ENCODE peak calls at places on chromosomes 6 and 20, in five cellular contexts. One of them, this sample, is unnamed. For H3K9me3, the result is how much of the 10 kb centered on the place peaks cover.

GRCh38 chr20:11882651-11883050 is 35.0 kb upstream of the BTBD3 start:
- DNase-seq in pancreas: no peak
- DNase-seq in heart right ventricle: no peak
- DNase-seq in left ventricle myocardium inferior: no peak
- DNase-seq in heart left ventricle: no peak
- DNase-seq in this sample: no peak

GRCh38 chr6:20542927-20543602 is 8.8 kb downstream of the CDKAL1 start:
- DNase-seq in pancreas: no peak
- DNase-seq in heart right ventricle: no peak
- DNase-seq in left ventricle myocardium inferior: no peak
- DNase-seq in heart left ventricle: no peak
- DNase-seq in this sample: no peak

GRCh38 chr20:2132461-2132901 is 30.9 kb downstream of the STK35 start:
- DNase-seq in pancreas: no peak
- DNase-seq in heart right ventricle: no peak
- DNase-seq in left ventricle myocardium inferior: no peak
- DNase-seq in heart left ventricle: no peak
- DNase-seq in this sample: peak

GRCh38 chr20:48242623-48243022 is 457.3 kb upstream of the SULF2 start:
- DNase-seq in pancreas: no peak
- DNase-seq in heart right ventricle: no peak
- DNase-seq in left ventricle myocardium inferior: no peak
- DNase-seq in heart left ventricle: no peak
- DNase-seq in this sample: no peak

GRCh38 chr20:57481281-57481711 is 43.6 kb downstream of the CTCFL start:
- DNase-seq in pancreas: no peak
- DNase-seq in heart right ventricle: no peak
- DNase-seq in left ventricle myocardium inferior: no peak
- DNase-seq in heart left ventricle: no peak
- DNase-seq in this sample: peak

GRCh38 chr6:7991992-7992815 is 72.0 kb downstream of the BLOC1S5 start:
- DNase-seq in pancreas: no peak
- DNase-seq in heart right ventricle: no peak
- DNase-seq in left ventricle myocardium inferior: peak
- DNase-seq in heart left ventricle: no peak
- DNase-seq in this sample: no peak

GRCh38 chr20:53279735-53280134 is 307.6 kb downstream of the TSHZ2 start:
- DNase-seq in pancreas: no peak
- DNase-seq in heart right ventricle: no peak
- DNase-seq in left ventricle myocardium inferior: no peak
- DNase-seq in heart left ventricle: no peak
- DNase-seq in this sample: no peak

GRCh38 chr20:17732907-17733521 is 33.2 kb downstream of the BANF2 start:
- DNase-seq in pancreas: no peak
- DNase-seq in heart right ventricle: no peak
- DNase-seq in left ventricle myocardium inferior: no peak
- DNase-seq in heart left ventricle: no peak
- DNase-seq in this sample: no peak

GRCh38 chr20:41654884-41655283 is 36.7 kb upstream of the CHD6 start:
- DNase-seq in pancreas: no peak
- DNase-seq in heart right ventricle: no peak
- DNase-seq in left ventricle myocardium inferior: no peak
- DNase-seq in heart left ventricle: no peak
- DNase-seq in this sample: peak

GRCh38 chr6:162056745-162057144 is 670.8 kb downstream of the PRKN start:
- DNase-seq in pancreas: no peak
- DNase-seq in heart right ventricle: peak
- DNase-seq in left ventricle myocardium inferior: peak
- DNase-seq in heart left ventricle: peak
- DNase-seq in this sample: no peak

GRCh38 chr6:38460216-38460615 is 179.5 kb downstream of the BTBD9 start:
- DNase-seq in pancreas: no peak
- DNase-seq in heart right ventricle: no peak
- DNase-seq in left ventricle myocardium inferior: no peak
- DNase-seq in heart left ventricle: no peak
- DNase-seq in this sample: no peak

GRCh38 chr6:53526000-53526399 is 18.9 kb downstream of the GCLC start:
- DNase-seq in pancreas: no peak
- DNase-seq in heart right ventricle: no peak
- DNase-seq in left ventricle myocardium inferior: no peak
- DNase-seq in heart left ventricle: no peak
- DNase-seq in this sample: no peak

GRCh38 chr6:151370509-151371078 is 20.8 kb downstream of the ZBTB2 start:
- DNase-seq in pancreas: no peak
- DNase-seq in heart right ventricle: no peak
- DNase-seq in left ventricle myocardium inferior: no peak
- DNase-seq in heart left ventricle: no peak
- DNase-seq in this sample: no peak

GRCh38 chr20:62010551-62011402 is 54.9 kb downstream of the TAF4 start:
- DNase-seq in pancreas: peak
- DNase-seq in heart right ventricle: peak
- DNase-seq in left ventricle myocardium inferior: peak
- DNase-seq in heart left ventricle: peak
- DNase-seq in this sample: peak

GRCh38 chr6:90226257-90226656 is 70.4 kb downstream of the BACH2 start:
- DNase-seq in pancreas: no peak
- DNase-seq in heart right ventricle: no peak
- DNase-seq in left ventricle myocardium inferior: no peak
- DNase-seq in heart left ventricle: no peak
- DNase-seq in this sample: no peak

GRCh38 chr6:97459535-97459934 is 176.5 kb upstream of the MMS22L start:
- DNase-seq in pancreas: no peak
- DNase-seq in heart right ventricle: no peak
- DNase-seq in left ventricle myocardium inferior: no peak
- DNase-seq in heart left ventricle: no peak
- DNase-seq in this sample: no peak

GRCh38 chr20:62595491-62595890 is 46.8 kb upstream of the SLCO4A1 start:
- DNase-seq in pancreas: peak
- DNase-seq in heart right ventricle: peak
- DNase-seq in left ventricle myocardium inferior: peak
- DNase-seq in heart left ventricle: peak
- DNase-seq in this sample: peak

GRCh38 chr6:103405321-103405720 is 1454.4 kb downstream of the HACE1 start:
- DNase-seq in pancreas: no peak
- DNase-seq in heart right ventricle: no peak
- DNase-seq in left ventricle myocardium inferior: no peak
- DNase-seq in heart left ventricle: no peak
- DNase-seq in this sample: no peak

GRCh38 chr6:38871745-38872568 is 156.8 kb downstream of the DNAH8 start:
- DNase-seq in pancreas: no peak
- DNase-seq in heart right ventricle: no peak
- DNase-seq in left ventricle myocardium inferior: no peak
- DNase-seq in heart left ventricle: no peak
- DNase-seq in this sample: peak

GRCh38 chr20:17128206-17128605 is 98.6 kb upstream of the PCSK2 start:
- DNase-seq in pancreas: no peak
- DNase-seq in heart right ventricle: no peak
- DNase-seq in left ventricle myocardium inferior: no peak
- DNase-seq in heart left ventricle: no peak
- DNase-seq in this sample: no peak

GRCh38 chr6:8574749-8575468 is 139.6 kb upstream of the SLC35B3 start:
- DNase-seq in pancreas: no peak
- DNase-seq in heart right ventricle: no peak
- DNase-seq in left ventricle myocardium inferior: no peak
- DNase-seq in heart left ventricle: no peak
- DNase-seq in this sample: no peak

GRCh38 chr6:170114956-170115855 is 175.7 kb downstream of the DLL1 start:
- DNase-seq in pancreas: peak
- DNase-seq in heart right ventricle: no peak
- DNase-seq in left ventricle myocardium inferior: peak
- DNase-seq in heart left ventricle: peak
- DNase-seq in this sample: peak

GRCh38 chr6:84052204-84052882 is 18.8 kb downstream of the MRAP2 start:
- DNase-seq in pancreas: peak
- DNase-seq in heart right ventricle: peak
- DNase-seq in left ventricle myocardium inferior: peak
- DNase-seq in heart left ventricle: peak
- DNase-seq in this sample: peak

GRCh38 chr6:163811317-163811716 is 396.8 kb downstream of the QKI start:
- DNase-seq in pancreas: no peak
- DNase-seq in heart right ventricle: no peak
- DNase-seq in left ventricle myocardium inferior: no peak
- DNase-seq in heart left ventricle: no peak
- DNase-seq in this sample: no peak

GRCh38 chr20:10728873-10729670 is 55.3 kb upstream of the JAG1 start:
- DNase-seq in pancreas: no peak
- DNase-seq in heart right ventricle: no peak
- DNase-seq in left ventricle myocardium inferior: no peak
- DNase-seq in heart left ventricle: no peak
- DNase-seq in this sample: no peak

GRCh38 chr6:32830936-32831335 is 7.6 kb downstream of the TAP2 start:
- DNase-seq in pancreas: no peak
- DNase-seq in heart right ventricle: no peak
- DNase-seq in left ventricle myocardium inferior: no peak
- DNase-seq in heart left ventricle: no peak
- DNase-seq in this sample: no peak

GRCh38 chr6:32192608-32193039 is at the start of gene GPSM3:
- DNase-seq in pancreas: no peak
- DNase-seq in heart right ventricle: peak
- DNase-seq in left ventricle myocardium inferior: peak
- DNase-seq in heart left ventricle: peak
- DNase-seq in this sample: no peak

GRCh38 chr20:46150982-46151381 is 32.9 kb downstream of the CD40 start:
- DNase-seq in pancreas: no peak
- DNase-seq in heart right ventricle: no peak
- DNase-seq in left ventricle myocardium inferior: no peak
- DNase-seq in heart left ventricle: no peak
- DNase-seq in this sample: no peak
- TF ChIP-seq CTCF in pancreas: no peak
- TF ChIP-seq CTCF in heart right ventricle: no peak
- TF ChIP-seq CTCF in left ventricle myocardium inferior: no peak
- TF ChIP-seq CTCF in heart left ventricle: no peak
- TF ChIP-seq CTCF in this sample: no peak

GRCh38 chr6:167985911-167986595 is 11.4 kb upstream of the KIF25 start:
- DNase-seq in pancreas: no peak
- DNase-seq in heart right ventricle: no peak
- DNase-seq in left ventricle myocardium inferior: no peak
- DNase-seq in heart left ventricle: no peak
- DNase-seq in this sample: no peak
- H3K9me3 ChIP-seq in pancreas: under half
- H3K9me3 ChIP-seq in heart right ventricle: under half
- H3K9me3 ChIP-seq in left ventricle myocardium inferior: under half
- H3K9me3 ChIP-seq in heart left ventricle: under half
- H3K9me3 ChIP-seq in this sample: under half

DNA sequence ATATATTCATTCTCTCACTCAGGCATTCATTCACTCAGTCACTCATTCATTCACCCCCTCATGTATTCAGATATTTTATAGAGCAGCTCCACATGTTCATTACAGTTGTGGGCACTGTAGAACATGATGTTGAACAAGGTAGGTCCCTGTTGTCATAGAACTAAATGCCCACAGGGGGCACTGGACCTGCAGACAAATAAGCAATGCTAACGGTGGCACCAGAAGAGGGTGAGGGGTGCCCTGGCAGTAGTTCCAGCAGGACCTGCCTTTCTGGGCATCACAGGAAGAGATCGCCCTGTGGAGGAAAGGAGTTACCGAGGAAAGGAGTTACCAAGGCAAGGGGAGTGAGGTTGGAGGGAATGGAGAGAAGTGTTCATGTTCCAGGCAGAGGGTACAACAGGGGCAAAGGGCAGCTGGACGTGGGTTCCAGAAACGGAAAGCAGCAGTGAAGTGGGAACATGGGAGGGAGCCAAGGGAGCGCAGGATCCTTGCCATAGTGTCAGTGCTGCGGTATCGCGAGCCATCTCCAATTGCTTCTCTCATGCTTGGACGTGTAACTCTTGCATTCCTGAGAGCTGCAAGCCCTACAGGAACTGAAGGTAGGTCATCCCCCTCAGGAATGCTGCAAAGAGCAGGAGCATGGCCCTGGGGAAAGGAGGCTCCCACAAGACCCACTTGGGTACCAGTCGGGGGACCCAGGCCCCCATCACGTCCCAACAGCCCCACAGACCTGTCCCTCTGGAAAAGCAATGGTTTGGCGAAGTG is 128.2 kb downstream of the EDN3 start:
- DNase-seq in pancreas: no peak
- DNase-seq in heart right ventricle: no peak
- DNase-seq in left ventricle myocardium inferior: no peak
- DNase-seq in heart left ventricle: no peak
- DNase-seq in this sample: no peak
- TF ChIP-seq CTCF in pancreas: no peak
- TF ChIP-seq CTCF in heart right ventricle: no peak
- TF ChIP-seq CTCF in left ventricle myocardium inferior: no peak
- TF ChIP-seq CTCF in heart left ventricle: no peak
- TF ChIP-seq CTCF in this sample: peak

GRCh38 chr6:165178056-165178455 is 131.3 kb downstream of the C6orf118 start:
- DNase-seq in pancreas: no peak
- DNase-seq in heart right ventricle: no peak
- DNase-seq in left ventricle myocardium inferior: no peak
- DNase-seq in heart left ventricle: no peak
- DNase-seq in this sample: no peak
- H3K9me3 ChIP-seq in pancreas: under half
- H3K9me3 ChIP-seq in heart right ventricle: under half
- H3K9me3 ChIP-seq in left ventricle myocardium inferior: under half
- H3K9me3 ChIP-seq in heart left ventricle: under half
- H3K9me3 ChIP-seq in this sample: under half

This sample was measured in Caco-2.